ENCODE peak calls at places on chromosome 5, in four cellular contexts. E is T-helper 9 cell; L is stimulated activated CD8-positive, alpha-beta memory T cell treated with anti-CD3 and anti-CD28 coated beads, Interleukin-2, amount 100 ng/mL, for 1 hour; Y is tibial artery. M is an unnamed sample.
A peak's percentile ranks its signal among the peaks of the same experiment; 100 is the strongest.

GRCh38 chr5:123949807-123950206 is 437.8 kb downstream of the CSNK1G3 start:
- DNase-seq in E (no peak), L (no peak), Y (no peak), M (no peak)

GRCh38 chr5:55307383-55308253 is at the start of the genes DHX29 and MTREX:
- DNase-seq in L (peak; percentile 71), Y (peak; percentile 96), E (peak; percentile 80), M (peak; percentile 83)

GRCh38 chr5:169591636-169592035 is 8.1 kb downstream of the SPDL1 start:
- DNase-seq in Y (no peak), E (no peak), L (no peak), M (no peak)

GRCh38 chr5:117547192-117547591 is 972.6 kb upstream of the SEMA6A start:
- DNase-seq in Y (no peak), L (no peak), E (no peak), M (no peak)

GRCh38 chr5:34600118-34600493 is 56.0 kb upstream of the RAI14 start:
- DNase-seq in L (no peak), E (no peak), Y (no peak), M (no peak)

GRCh38 chr5:132250547-132250946 is 6.9 kb upstream of the PDLIM4 start:
- DNase-seq in L (no peak), E (no peak), Y (no peak), M (no peak)

GRCh38 chr5:997711-998110 is 10.9 kb upstream of the NKD2 start:
- DNase-seq in Y (peak; percentile 58), E (no peak), L (no peak), M (no peak)

GRCh38 chr5:128825826-128826225 is 139.5 kb upstream of the SLC27A6 start:
- DNase-seq in E (no peak), L (no peak), Y (no peak), M (no peak)

GRCh38 chr5:170745481-170746061 is 38.0 kb upstream of the GABRP start:
- DNase-seq in L (no peak), E (no peak), Y (no peak), M (no peak)

GRCh38 chr5:74326571-74327338 is 313.8 kb downstream of the ENC1 start:
- DNase-seq in E (no peak), L (peak; percentile 7), Y (no peak), M (no peak)

GRCh38 chr5:15943487-15943886 is 236.1 kb downstream of the MARCHF11 start:
- DNase-seq in Y (no peak), L (no peak), E (no peak), M (no peak)

GRCh38 chr5:177189965-177190364 is 56.4 kb downstream of the NSD1 start:
- DNase-seq in Y (no peak), E (no peak), L (no peak), M (no peak)

GRCh38 chr5:179209359-179210150 is 135.7 kb downstream of the ADAMTS2 start:
- DNase-seq in Y (no peak), E (no peak), L (no peak), M (no peak)

GRCh38 chr5:181207214-181207959 is 2.4 kb upstream of the TRIM7 start:
- DNase-seq in Y (peak; percentile 90), L (no peak), E (peak; percentile 53), M (peak; percentile 74)